ENCODE peak calls at places on chromosome 11, in eight cellular contexts. F is stimulated activated CD8-positive, alpha-beta memory T cell treated with anti-CD3 and anti-CD28 coated beads, Interleukin-15, amount 100 ng/mL, for 4 hours; T is H4; Q is neural progenitor cell; R is H9; O is EL; S is left cardiac atrium; L is mammary epithelial cell. I is an unnamed sample.

GRCh38 chr11:66126064-66126463 is 56.0 kb downstream of the PACS1 start:
- DNase-seq in Q (no peak), S (no peak), F (no peak), O (no peak), T (no peak), R (no peak), L (peak), I (no peak)

GRCh38 chr11:15687342-15687741 is 572.6 kb downstream of the INSC start:
- DNase-seq in T (no peak), S (no peak), O (no peak), R (no peak), L (peak), F (no peak), Q (no peak), I (no peak)

GRCh38 chr11:67024410-67024809 is 1.5 kb downstream of the SYT12 start:
- DNase-seq in O (no peak), L (peak), Q (no peak), T (peak), F (peak), S (no peak), R (no peak), I (no peak)

GRCh38 chr11:112734207-112734606 is 227.0 kb upstream of the NCAM1 start:
- DNase-seq in S (peak), F (no peak), R (peak), L (peak), T (no peak), Q (peak), O (peak), I (peak)

GRCh38 chr11:1564535-1565172 is 7.4 kb downstream of the DUSP8 start:
- DNase-seq in Q (peak), T (peak), O (peak), R (peak), S (peak), L (no peak), F (no peak), I (no peak)

GRCh38 chr11:125626381-125626950 is 1.5 kb downstream of the CHEK1 start:
- DNase-seq in L (no peak), Q (no peak), O (no peak), T (no peak), R (no peak), F (no peak), S (no peak), I (no peak)

GRCh38 chr11:66068923-66069714 is 953 bp upstream of the PACS1 start:
- DNase-seq in R (no peak), L (peak), O (peak), Q (no peak), S (peak), T (peak), F (no peak), I (peak)

GRCh38 chr11:28524098-28524497 is 415.9 kb downstream of the METTL15 start:
- DNase-seq in L (no peak), F (no peak), O (peak), T (no peak), R (no peak), S (no peak), Q (no peak), I (no peak)

GRCh38 chr11:50080256-50080655 is 47.6 kb downstream of the OR4C45 start:
- DNase-seq in Q (no peak), R (no peak), T (no peak), S (no peak), F (no peak), L (no peak), O (no peak), I (no peak)

GRCh38 chr11:102717280-102717679 is 7.5 kb downstream of the MMP8 start:
- DNase-seq in T (no peak), F (no peak), Q (no peak), O (no peak), L (no peak), R (no peak), S (no peak), I (no peak)

GRCh38 chr11:1348146-1348545 is 38.7 kb upstream of the TOLLIP start:
- DNase-seq in R (peak), L (no peak), Q (no peak), O (no peak), T (no peak), F (no peak), S (no peak), I (no peak)

GRCh38 chr11:5046754-5047330 is 516 bp downstream of the OR52J3 start:
- DNase-seq in L (no peak), R (no peak), O (no peak), S (no peak), Q (no peak), F (no peak), T (no peak), I (no peak)

GRCh38 chr11:44927174-44927661 is 23.5 kb downstream of the TP53I11 start:
- DNase-seq in S (peak), O (peak), R (peak), T (peak), L (peak), Q (peak), F (no peak), I (peak)

GRCh38 chr11:26599421-26599820 is 27.4 kb upstream of the MUC15 start:
- DNase-seq in L (peak), Q (no peak), T (peak), O (no peak), F (no peak), S (no peak), R (no peak), I (no peak)

GRCh38 chr11:128451651-128452470 is 135.5 kb downstream of the ETS1 start:
- DNase-seq in F (no peak), T (no peak), L (peak), R (peak), S (peak), Q (peak), O (no peak), I (peak)

GRCh38 chr11:61837411-61838005 is 9.4 kb downstream of the FADS2 start:
- DNase-seq in Q (no peak), F (no peak), T (no peak), R (no peak), S (no peak), O (no peak), L (no peak), I (no peak)

GRCh38 chr11:299081-299891 is at the start of gene IFITM5:
- DNase-seq in Q (no peak), F (no peak), O (no peak), L (no peak), T (no peak), S (peak), R (no peak), I (no peak)

GRCh38 chr11:96267490-96268010 is 75.4 kb downstream of the MAML2 start:
- DNase-seq in O (no peak), Q (no peak), S (no peak), T (no peak), L (no peak), F (peak), R (no peak), I (no peak)

GRCh38 chr11:12413141-12414055 is 36.0 kb downstream of the PARVA start:
- DNase-seq in S (no peak), O (peak), L (no peak), R (no peak), T (no peak), F (no peak), Q (no peak), I (no peak)

GRCh38 chr11:70933986-70934583 is 318.3 kb downstream of the SHANK2 start:
- DNase-seq in F (no peak), R (no peak), S (no peak), O (no peak), T (no peak), L (no peak), Q (no peak), I (no peak)

GRCh38 chr11:61392991-61393595 is 706 bp downstream of the TMEM216 start:
- DNase-seq in F (no peak), S (no peak), L (no peak), Q (peak), R (no peak), O (peak), T (no peak), I (no peak)

GRCh38 chr11:64564419-64564818 is 26.6 kb upstream of the SLC22A12 start:
- DNase-seq in O (no peak), S (no peak), T (no peak), F (no peak), R (no peak), Q (no peak), L (no peak), I (no peak)

GRCh38 chr11:134398644-134399292 is 13.3 kb downstream of the B3GAT1 start:
- DNase-seq in R (no peak), F (no peak), S (no peak), Q (no peak), O (no peak), T (no peak), L (no peak), I (no peak)

GRCh38 chr11:67178878-67179277 is 59.8 kb downstream of the KDM2A start:
- DNase-seq in O (peak), Q (no peak), S (no peak), T (peak), L (no peak), R (no peak), F (no peak), I (no peak)

GRCh38 chr11:126871792-126872191 is 128.8 kb downstream of the KIRREL3 start:
- DNase-seq in R (no peak), F (no peak), T (no peak), L (no peak), Q (no peak), O (no peak), S (no peak), I (peak)

GRCh38 chr11:60700689-60701508 is 1.5 kb downstream of the MS4A8 start:
- DNase-seq in O (peak), R (peak), Q (peak), S (no peak), T (no peak), L (no peak), F (no peak), I (peak)

GRCh38 chr11:6799402-6799801 is at the start of gene OR6A2:
- DNase-seq in R (no peak), F (no peak), T (no peak), S (no peak), Q (no peak), L (peak), O (peak), I (no peak)

GRCh38 chr11:121711236-121711635 is 258.5 kb upstream of the SORL1-AS1 start:
- DNase-seq in O (no peak), L (no peak), R (no peak), S (no peak), T (no peak), Q (no peak), F (no peak), I (no peak)

GRCh38 chr11:57397394-57397990 is 7.0 kb upstream of the PRG2 start:
- DNase-seq in T (no peak), F (no peak), S (no peak), O (no peak), R (no peak), Q (no peak), L (no peak), I (no peak)

GRCh38 chr11:17604913-17605230 is 57.8 kb downstream of the OTOG start:
- DNase-seq in R (no peak), S (no peak), L (no peak), Q (no peak), O (no peak), F (no peak), T (no peak), I (no peak)

GRCh38 chr11:11966826-11967668 is 41.4 kb downstream of the DKK3 start:
- DNase-seq in L (no peak), O (peak), Q (peak), R (peak), T (peak), S (peak), F (peak), I (peak)

GRCh38 chr11:61507962-61508824 is at the start of gene LRRC10B:
- DNase-seq in Q (peak), L (no peak), O (peak), S (no peak), T (no peak), R (peak), F (no peak), I (peak)

GRCh38 chr11:119584193-119585037 is 144.6 kb downstream of the NECTIN1 start:
- DNase-seq in S (peak), F (no peak), R (peak), O (peak), Q (peak), T (peak), L (peak), I (peak)

GRCh38 chr11:128686745-128687177 is 7.1 kb upstream of the FLI1 start:
- DNase-seq in S (peak), T (no peak), L (peak), Q (peak), O (peak), R (peak), F (no peak), I (no peak)

GRCh38 chr11:26286472-26287066 is 45.4 kb upstream of the ANO3 start:
- DNase-seq in R (peak), S (no peak), T (peak), Q (peak), F (no peak), L (peak), O (peak), I (peak)

GRCh38 chr11:113365895-113366294 is 21.7 kb upstream of the ANKK1 start:
- DNase-seq in T (no peak), O (no peak), R (no peak), S (no peak), F (no peak), Q (no peak), L (no peak), I (no peak)

GRCh38 chr11:128458316-128458715 is 129.0 kb downstream of the ETS1 start:
- DNase-seq in R (no peak), S (no peak), O (peak), Q (no peak), F (no peak), T (no peak), L (peak), I (no peak)

GRCh38 chr11:92302766-92303165 is 78.1 kb downstream of the FAT3 start:
- DNase-seq in R (no peak), L (no peak), O (peak), Q (no peak), S (no peak), T (peak), F (no peak), I (no peak)

GRCh38 chr11:133041928-133042890 is 490.1 kb downstream of the OPCML start:
- DNase-seq in L (no peak), Q (no peak), F (no peak), R (no peak), S (no peak), O (no peak), T (no peak), I (no peak)

GRCh38 chr11:72587696-72588095 is 86.5 kb downstream of the PDE2A start:
- DNase-seq in R (no peak), L (no peak), O (no peak), S (peak), T (no peak), Q (no peak), F (no peak), I (no peak)

I was measured in Calu3.